ENCODE peak calls at places on chromosome 15, in five cellular contexts. A, I, Z, F and O are unnamed samples. For H3K4me1, the result is how much of the 10 kb centered on the place peaks cover.

GRCh38 chr15:101269479-101270223 is 7.6 kb downstream of the SELENOS start:
- DNase-seq in A (no peak), I (peak), Z (no peak), F (no peak), O (peak)

GRCh38 chr15:29968099-29968892 is 114.5 kb upstream of the GOLGA8J start:
- DNase-seq in A (no peak), I (peak), Z (no peak), F (peak), O (no peak)

GRCh38 chr15:75713338-75713895 is 769 bp upstream of the CSPG4 start:
- DNase-seq in A (peak), I (peak), Z (peak), F (no peak), O (no peak)

GRCh38 chr15:70801111-70801510 is 37.8 kb upstream of the UACA start:
- DNase-seq in A (no peak), I (no peak), Z (no peak), F (no peak), O (no peak)

GRCh38 chr15:77966540-77967290 is 110.8 kb downstream of the TBC1D2B start:
- DNase-seq in A (peak), I (peak), Z (no peak), F (peak), O (no peak)

GRCh38 chr15:31024330-31024729 is 32.9 kb upstream of the MTMR10 start:
- DNase-seq in A (no peak), I (peak), Z (no peak), F (no peak), O (peak)

GRCh38 chr15:89332446-89332845 is 2.2 kb downstream of the POLG start:
- DNase-seq in A (no peak), I (peak), Z (no peak), F (no peak), O (no peak)

GRCh38 chr15:34942363-34942762 is 27.2 kb downstream of the AQR start:
- DNase-seq in A (no peak), I (no peak), Z (no peak), F (no peak), O (no peak)

GRCh38 chr15:41367418-41367817 is 34.7 kb downstream of the NUSAP1 start:
- DNase-seq in A (no peak), I (no peak), Z (no peak), F (no peak), O (no peak)

GRCh38 chr15:35427091-35427490 is 118.9 kb downstream of the DPH6 start:
- DNase-seq in A (no peak), I (no peak), Z (no peak), F (no peak), O (peak)

GRCh38 chr15:86611392-86612040 is 531.8 kb downstream of the AGBL1 start:
- DNase-seq in A (no peak), I (peak), Z (no peak), F (no peak), O (peak)

GRCh38 chr15:63136742-63137141 is 15.1 kb downstream of the LACTB start:
- DNase-seq in A (no peak), I (no peak), Z (no peak), F (no peak), O (no peak)

GRCh38 chr15:83118291-83118827 is 10.9 kb downstream of the TM6SF1 start:
- DNase-seq in A (no peak), I (no peak), Z (no peak), F (no peak), O (no peak)

GRCh38 chr15:35206060-35206675 is 121.1 kb upstream of the NANOGP8 start:
- DNase-seq in A (no peak), I (peak), Z (no peak), F (peak), O (no peak)

GRCh38 chr15:74837482-74837881 is 5.5 kb downstream of the ULK3 start:
- DNase-seq in A (no peak), I (peak), Z (no peak), F (no peak), O (no peak)

GRCh38 chr15:84903751-84904150 is 19.3 kb downstream of the SLC28A1 start:
- DNase-seq in A (no peak), I (no peak), Z (no peak), F (no peak), O (no peak)

GRCh38 chr15:74955796-74956647 is 550 bp downstream of the RPP25 start:
- DNase-seq in A (peak), I (peak), Z (peak), F (peak), O (no peak)

GRCh38 chr15:77224352-77224751 is 153.4 kb upstream of the TSPAN3 start:
- DNase-seq in A (no peak), I (no peak), Z (no peak), F (no peak), O (no peak)

GRCh38 chr15:45126535-45127158 is 3.0 kb downstream of the DUOXA1 start:
- DNase-seq in A (no peak), I (peak), Z (no peak), F (no peak), O (no peak)

GRCh38 chr15:72559781-72560180 is 85.7 kb downstream of the ARIH1 start:
- DNase-seq in A (no peak), I (no peak), Z (no peak), F (no peak), O (no peak)

GRCh38 chr15:57789225-57789624 is 82.7 kb downstream of the POLR2M start:
- DNase-seq in A (no peak), I (no peak), Z (no peak), F (no peak), O (no peak)

GRCh38 chr15:86489992-86490391 is 410.3 kb downstream of the AGBL1 start:
- DNase-seq in A (no peak), I (no peak), Z (no peak), F (no peak), O (no peak)

GRCh38 chr15:68183886-68184285 is 21.2 kb downstream of the CALML4 start:
- DNase-seq in A (no peak), I (no peak), Z (no peak), F (no peak), O (no peak)

GRCh38 chr15:64847448-64847847 is 5.7 kb downstream of the PLEKHO2 start:
- DNase-seq in A (no peak), I (no peak), Z (no peak), F (no peak), O (no peak)
- H3K4me1 ChIP-seq in A (under half), I (half or more), Z (half or more), F (under half), O (under half)

DNA sequence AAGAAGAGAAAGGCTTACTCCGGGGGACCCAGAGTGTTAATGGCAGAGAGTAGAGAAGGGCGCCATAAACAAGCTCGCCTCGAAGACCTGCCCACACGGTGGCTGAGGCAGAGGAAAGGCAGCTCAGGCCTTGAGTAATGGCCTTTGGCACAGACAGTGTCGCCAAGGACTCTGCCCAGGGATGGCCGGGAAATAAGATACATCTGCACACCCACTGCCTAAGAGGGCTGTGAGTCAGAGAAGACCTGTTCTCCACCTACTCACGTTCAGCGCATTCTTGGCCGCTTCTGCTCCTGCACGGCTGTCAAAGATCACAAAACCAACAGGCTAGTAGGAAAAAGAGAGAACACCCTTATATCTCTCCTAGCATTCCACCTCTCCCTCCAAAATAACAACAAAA is 26.2 kb downstream of the RBPMS2 start:
- DNase-seq in A (peak), I (no peak), Z (no peak), F (no peak), O (no peak)
- H3K4me1 ChIP-seq in A (under half), I (under half), Z (under half), F (under half), O (under half)

DNA sequence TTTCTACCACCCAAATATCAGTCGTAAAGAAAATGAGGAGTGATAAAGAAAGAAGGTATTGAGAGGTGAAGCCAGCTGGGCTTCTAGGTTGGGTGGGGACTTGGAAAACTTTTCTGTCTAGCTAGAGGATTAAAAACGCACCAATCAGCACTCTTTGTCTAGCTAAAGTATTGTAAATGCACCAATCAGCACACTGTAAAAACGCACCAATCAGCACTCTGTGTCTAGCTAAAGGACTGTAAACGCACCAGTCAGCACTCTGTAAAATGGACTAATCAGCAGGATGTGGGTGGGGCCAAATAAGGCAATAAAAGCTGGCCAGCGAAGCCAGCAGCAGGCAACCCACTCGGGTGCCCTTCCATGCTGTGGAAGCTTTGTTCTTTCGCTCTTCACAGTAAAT is 13.0 kb upstream of the IQGAP1 start:
- DNase-seq in A (no peak), I (no peak), Z (no peak), F (no peak), O (no peak)
- H3K4me1 ChIP-seq in A (under half), I (under half), Z (under half), F (under half), O (under half)

DNA sequence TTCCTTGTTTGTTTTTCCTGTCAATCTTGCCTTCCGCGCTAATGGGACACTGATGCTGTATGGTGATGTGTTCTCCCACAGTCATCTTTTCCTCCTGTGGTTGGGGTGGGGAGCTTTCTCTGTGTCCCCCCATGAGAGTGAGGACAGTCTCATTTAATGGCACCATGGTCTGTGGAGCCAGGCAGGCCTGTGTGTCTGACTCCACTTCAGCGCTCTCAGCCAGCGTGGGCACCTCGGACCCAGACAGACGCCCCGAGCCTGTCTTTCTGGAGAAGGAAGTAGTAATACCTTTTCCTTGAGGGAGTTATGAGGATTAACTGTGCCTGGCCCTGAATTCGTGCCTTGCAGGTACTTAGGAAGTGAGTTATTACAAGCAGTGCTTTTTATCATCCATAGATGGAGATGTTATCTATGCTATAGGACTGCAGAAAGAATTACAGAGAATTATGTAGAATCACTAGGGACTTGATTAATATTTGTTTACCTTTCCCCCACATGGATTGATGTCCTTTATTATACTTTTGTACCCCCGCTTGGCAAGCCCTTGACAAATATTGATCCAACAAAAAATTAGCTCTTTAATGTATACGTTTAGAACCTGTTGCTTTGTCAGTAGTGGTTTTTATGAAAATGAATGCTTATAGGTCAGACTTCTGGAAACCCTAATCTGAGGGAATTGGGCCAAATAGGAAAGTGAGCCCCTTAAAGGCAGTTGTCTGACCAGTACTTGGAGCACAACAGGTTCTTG is 152.4 kb downstream of the PGPEP1L start:
- DNase-seq in A (no peak), I (no peak), Z (no peak), F (no peak), O (no peak)
- H3K4me1 ChIP-seq in A (under half), I (half or more), Z (half or more), F (under half), O (half or more)

DNA sequence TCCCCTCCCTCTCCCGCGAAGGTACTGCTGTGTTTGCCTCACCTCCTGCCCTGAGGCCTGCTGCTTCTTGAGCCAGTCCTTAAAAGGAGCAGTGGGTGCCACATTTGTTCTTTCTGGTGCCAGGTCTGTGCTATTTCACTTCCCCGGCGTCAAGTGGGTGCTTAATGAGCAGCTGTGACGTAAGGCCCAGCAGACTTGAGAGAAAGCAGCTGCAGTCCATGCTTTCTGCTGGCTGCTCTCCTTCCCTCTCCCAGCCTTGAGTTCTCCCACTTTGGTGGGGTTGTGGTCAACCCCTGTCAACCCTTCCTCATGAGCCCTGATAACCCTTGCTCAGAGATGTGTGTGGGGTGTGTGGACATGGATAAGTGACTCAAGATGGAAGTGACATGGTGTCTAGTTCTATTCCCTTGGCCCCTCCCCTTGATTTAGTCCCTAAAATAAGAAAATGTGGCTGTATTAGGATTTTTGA is 6.9 kb downstream of the INAFM2 start:
- DNase-seq in A (peak), I (no peak), Z (no peak), F (no peak), O (no peak)
- H3K4me1 ChIP-seq in A (under half), I (under half), Z (half or more), F (under half), O (under half)

GRCh38 chr15:81294501-81294850 is 29.5 kb downstream of the STARD5 start:
- DNase-seq in A (peak), I (peak), Z (no peak), F (no peak), O (no peak)
- H3K4me1 ChIP-seq in A (under half), I (under half), Z (under half), F (under half), O (under half)